ENCODE peak calls at places on chromosomes 12 and 14, in nine cellular contexts. R is HL-60, Q is HFFc6, B is RWPE1, I is uterus, P is A549, U is ovary, Y is WERI-Rb-1, O is pancreas. F is an unnamed sample.

GRCh38 chr14:22974530-22975313 is 7.6 kb downstream of the AJUBA start:
- DNase-seq in B (no peak), O (no peak), Y (no peak), P (peak), U (no peak), I (no peak), R (no peak), Q (no peak), F (no peak)

GRCh38 chr14:95156765-95157194 is 549 bp downstream of the DICER1 start:
- DNase-seq in I (peak), R (peak), U (peak), Y (peak), B (peak), Q (no peak), O (peak), P (peak), F (peak)

GRCh38 chr14:69259531-69260245 is at the start of gene GALNT16:
- DNase-seq in O (no peak), B (peak), Q (no peak), P (peak), R (no peak), Y (peak), U (peak), I (no peak), F (no peak)

GRCh38 chr14:77316872-77317271 is 3.8 kb downstream of the POMT2 start:
- DNase-seq in O (no peak), Y (no peak), P (no peak), B (no peak), Q (no peak), R (no peak), I (no peak), U (no peak), F (no peak)

GRCh38 chr14:56247495-56248087 is 129.4 kb downstream of the PELI2 start:
- DNase-seq in U (no peak), O (no peak), Q (peak), Y (no peak), B (peak), P (peak), I (no peak), R (no peak), F (no peak)

GRCh38 chr12:32043928-32044549 is 62.6 kb upstream of the BICD1 start:
- DNase-seq in R (no peak), B (no peak), Y (no peak), I (no peak), Q (no peak), P (peak), U (no peak), O (no peak), F (no peak)

GRCh38 chr12:114450511-114451300 is 44.8 kb upstream of the TBX5 start:
- DNase-seq in Y (no peak), B (no peak), O (no peak), Q (no peak), U (no peak), R (no peak), P (no peak), I (no peak), F (no peak)

GRCh38 chr12:101696477-101697196 is 803 bp upstream of the CHPT1 start:
- DNase-seq in O (peak), P (no peak), B (peak), I (peak), U (peak), Q (no peak), R (peak), Y (peak), F (peak)

GRCh38 chr14:100785626-100786025 is 40.3 kb upstream of the MEG3 start:
- DNase-seq in R (no peak), U (no peak), Q (no peak), Y (no peak), P (no peak), I (no peak), B (no peak), O (no peak), F (no peak)

GRCh38 chr12:115377230-115377629 is 693.3 kb upstream of the TBX3 start:
- DNase-seq in I (no peak), P (no peak), R (no peak), Y (no peak), Q (no peak), O (no peak), B (no peak), U (no peak), F (no peak)

GRCh38 chr12:54958048-54958658 is 26.4 kb downstream of the TESPA1 start:
- DNase-seq in Y (peak), P (peak), U (no peak), Q (peak), R (peak), B (peak), O (peak), I (no peak), F (no peak)

GRCh38 chr12:5507944-5508343 is 76.0 kb downstream of the NTF3 start:
- DNase-seq in O (no peak), U (no peak), B (no peak), P (no peak), Y (no peak), I (no peak), Q (no peak), R (no peak), F (no peak)

GRCh38 chr14:51969852-51970251 is 19.5 kb upstream of the RTRAF start:
- DNase-seq in U (no peak), B (no peak), I (no peak), P (no peak), R (no peak), Q (no peak), Y (no peak), O (no peak), F (no peak)

GRCh38 chr14:106277503-106277902 is 751.1 kb downstream of the TMEM121 start:
- DNase-seq in I (no peak), Q (no peak), Y (no peak), B (no peak), U (no peak), O (no peak), R (no peak), P (no peak), F (no peak)

GRCh38 chr12:95574799-95575452 is 23.6 kb upstream of the USP44 start:
- DNase-seq in R (no peak), I (no peak), B (peak), P (peak), O (no peak), U (no peak), Q (peak), Y (no peak), F (no peak)

GRCh38 chr12:20142956-20143355 is 225.4 kb upstream of the PDE3A start:
- DNase-seq in P (peak), I (no peak), B (no peak), U (no peak), O (no peak), R (no peak), Y (no peak), Q (no peak), F (no peak)

GRCh38 chr14:67285876-67286452 is 44.7 kb downstream of the PALS1 start:
- DNase-seq in Y (no peak), R (no peak), U (no peak), Q (peak), B (peak), I (no peak), P (peak), O (no peak), F (no peak)

GRCh38 chr14:99534863-99535262 is 53.7 kb downstream of the CCNK start:
- DNase-seq in I (no peak), U (no peak), P (no peak), R (no peak), Y (peak), B (no peak), O (no peak), Q (no peak), F (no peak)

GRCh38 chr14:52876311-52876710 is 74.5 kb downstream of the FERMT2 start:
- DNase-seq in Q (peak), Y (no peak), I (no peak), U (no peak), O (no peak), R (no peak), B (no peak), P (no peak), F (no peak)

GRCh38 chr14:85601246-85601645 is 71.3 kb downstream of the FLRT2 start:
- DNase-seq in R (no peak), P (no peak), B (no peak), U (no peak), Y (peak), I (no peak), O (no peak), Q (no peak), F (no peak)

GRCh38 chr12:107379852-107380567 is 286.7 kb upstream of the CRY1 start:
- DNase-seq in P (peak), Y (peak), O (peak), U (no peak), B (peak), I (no peak), Q (peak), R (no peak), F (no peak)

GRCh38 chr14:95191445-95192199 is 34.3 kb upstream of the DICER1 start:
- DNase-seq in Q (no peak), R (no peak), P (no peak), B (no peak), Y (no peak), U (no peak), O (no peak), I (no peak), F (no peak)

GRCh38 chr12:71935594-71935993 is 3.1 kb upstream of the TPH2 start:
- DNase-seq in B (no peak), Q (no peak), Y (no peak), I (no peak), R (no peak), P (no peak), U (no peak), O (no peak), F (no peak)

GRCh38 chr12:6090786-6091185 is 33.7 kb downstream of the VWF start:
- DNase-seq in Y (no peak), B (no peak), O (no peak), R (no peak), I (peak), U (no peak), Q (no peak), P (no peak), F (no peak)

GRCh38 chr14:75334191-75335051 is 55.8 kb downstream of the FOS start:
- DNase-seq in B (no peak), I (peak), Q (no peak), Y (no peak), U (no peak), P (no peak), O (no peak), R (peak), F (peak)

GRCh38 chr12:107344035-107344808 is 250.9 kb upstream of the CRY1 start:
- DNase-seq in O (no peak), I (no peak), Y (no peak), B (peak), R (no peak), U (no peak), P (peak), Q (no peak), F (no peak)

GRCh38 chr12:58540480-58541299 is 379.6 kb downstream of the LRIG3 start:
- DNase-seq in Q (peak), O (peak), I (peak), P (peak), B (peak), Y (peak), U (peak), R (peak), F (no peak)

GRCh38 chr12:76288218-76288617 is 60.0 kb downstream of the BBS10 start:
- DNase-seq in U (no peak), B (no peak), Y (no peak), P (no peak), Q (no peak), I (no peak), O (no peak), R (no peak), F (no peak)

GRCh38 chr12:92929957-92930356 is 862 bp upstream of the EEA1 start:
- DNase-seq in I (no peak), O (no peak), U (no peak), B (no peak), Q (no peak), P (peak), Y (no peak), R (no peak), F (no peak)

GRCh38 chr14:96299441-96299840 is 43.4 kb downstream of the BDKRB1 start:
- DNase-seq in O (no peak), I (no peak), U (no peak), R (no peak), B (no peak), P (no peak), Y (no peak), Q (no peak), F (no peak)
- TF ChIP-seq CTCF in O (no peak), I (no peak), U (no peak), R (no peak), B (no peak), P (no peak), Y (no peak), Q (no peak), F (no peak)

DNA sequence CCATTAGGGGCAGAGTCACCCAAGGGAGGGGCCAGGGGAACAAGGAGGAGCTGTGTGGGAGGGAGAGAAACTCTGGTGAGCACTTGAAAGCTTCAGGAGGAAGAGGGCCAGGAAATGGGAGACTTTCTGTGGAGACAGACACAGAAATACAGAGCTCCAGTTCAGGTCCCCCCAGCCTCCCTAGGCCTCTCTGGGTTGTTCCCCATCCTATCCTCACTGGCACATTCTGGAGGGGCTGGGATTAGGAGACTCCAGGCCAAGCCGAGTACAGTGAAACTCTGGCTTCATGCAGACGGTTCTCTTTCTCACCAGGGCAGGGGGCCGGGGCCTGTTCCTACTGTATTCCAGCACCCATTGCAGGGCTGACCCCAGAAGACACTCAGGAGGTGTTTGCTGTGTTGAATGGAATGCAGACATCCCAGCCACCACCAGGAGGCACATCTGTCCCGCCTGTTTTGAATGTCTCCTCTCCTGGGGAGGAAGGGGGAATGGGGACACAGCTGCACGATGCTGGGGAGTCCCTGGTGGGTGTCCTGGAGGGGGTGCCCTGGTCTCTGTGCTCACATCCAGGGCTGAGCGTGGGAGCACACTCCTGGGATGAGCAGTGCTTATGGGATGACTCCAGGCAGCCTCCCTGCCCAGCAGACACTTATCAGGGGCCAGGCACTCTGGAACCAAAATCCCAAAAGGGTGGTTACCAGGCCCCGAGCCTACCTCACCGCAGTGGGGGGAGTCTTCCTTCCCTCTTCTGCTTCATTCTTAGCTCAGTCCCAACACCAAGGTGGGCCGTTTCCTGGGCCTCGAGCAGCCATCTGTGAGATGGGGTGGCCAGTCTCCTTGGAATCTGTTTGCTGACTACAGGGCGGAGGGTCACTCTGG is 5.5 kb upstream of the KRT84 start:
- DNase-seq in O (no peak), Q (no peak), P (peak), B (no peak), R (peak), I (no peak), Y (no peak), U (no peak), F (no peak)
- TF ChIP-seq CTCF in O (no peak), Q (peak), P (peak), B (no peak), R (peak), I (peak), Y (peak), U (no peak), F (peak)

DNA sequence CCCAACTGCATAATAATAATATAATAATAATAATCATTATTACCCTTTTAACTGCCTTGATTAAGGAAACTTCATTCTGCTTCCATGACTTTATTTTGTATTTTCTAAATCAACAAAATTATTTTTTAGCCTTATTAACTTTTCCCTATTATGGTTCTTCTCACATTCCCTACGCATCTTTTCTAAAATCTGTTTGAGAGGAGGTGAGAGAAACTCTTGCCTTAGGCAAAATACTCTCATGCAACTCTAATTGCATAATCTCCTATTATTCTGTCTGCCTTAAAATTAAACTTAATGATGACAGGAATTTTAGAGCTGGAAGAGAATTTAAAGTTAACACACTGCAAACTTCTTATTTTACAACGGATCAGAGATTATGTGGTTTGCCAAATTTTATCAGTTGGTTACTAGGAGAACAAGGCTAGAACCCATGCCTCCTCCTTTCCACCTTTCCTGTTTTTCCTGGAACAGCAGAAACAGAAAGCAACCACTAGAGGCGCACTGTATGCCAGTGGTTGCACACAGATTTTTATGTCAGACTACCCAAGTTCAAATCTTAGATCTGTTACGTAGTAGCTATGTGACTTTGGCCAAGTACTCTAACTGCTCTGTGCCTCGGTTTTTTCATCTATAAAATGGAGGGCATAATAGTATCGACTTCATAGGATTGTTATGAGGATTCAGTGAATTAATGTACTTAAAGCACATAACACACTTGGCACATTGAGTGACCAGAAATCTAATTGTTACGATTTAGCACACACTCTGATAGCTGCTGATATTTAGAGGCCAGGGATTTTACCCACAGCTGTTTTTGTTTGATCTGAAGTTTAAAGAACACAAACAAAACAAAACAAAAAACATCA is 4.4 kb upstream of the BRMS1L start:
- DNase-seq in U (no peak), R (peak), Y (peak), B (no peak), Q (peak), I (no peak), P (peak), O (peak), F (no peak)
- TF ChIP-seq CTCF in U (peak), R (peak), Y (peak), B (peak), Q (peak), I (peak), P (peak), O (peak), F (peak)

DNA sequence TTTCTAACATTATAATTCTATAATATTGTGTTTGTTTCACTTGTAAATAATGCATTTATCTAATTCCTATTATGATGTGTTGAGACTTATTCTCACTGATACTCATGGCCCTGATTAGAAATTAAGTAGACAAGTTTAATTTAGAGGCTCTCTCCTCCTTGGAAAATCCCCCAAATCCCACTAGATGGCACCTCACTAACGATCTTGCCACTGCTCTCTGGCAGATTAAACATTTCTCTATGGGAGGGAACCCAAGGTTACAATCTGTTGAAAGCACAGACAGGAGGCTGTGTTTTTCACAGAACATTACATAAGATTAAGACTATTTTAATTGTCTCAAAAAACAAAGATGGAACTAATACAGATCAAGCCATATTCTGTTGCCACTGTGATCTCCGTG is 318.7 kb downstream of the LRFN5 start:
- DNase-seq in P (peak), O (peak), R (no peak), Q (no peak), B (peak), U (no peak), I (no peak), Y (peak), F (no peak)
- TF ChIP-seq CTCF in P (peak), O (no peak), R (no peak), Q (no peak), B (no peak), U (no peak), I (peak), Y (peak), F (no peak)

GRCh38 chr12:43282106-43282505 is 269.9 kb downstream of the ADAMTS20 start:
- DNase-seq in B (peak), R (no peak), P (peak), Y (no peak), O (no peak), I (no peak), Q (peak), U (no peak), F (no peak)
- TF ChIP-seq CTCF in B (peak), R (no peak), P (peak), Y (no peak), O (no peak), I (peak), Q (peak), U (no peak), F (no peak)

GRCh38 chr14:64800000-64800399 is 79.7 kb downstream of the SPTB start:
- DNase-seq in R (no peak), O (no peak), P (peak), Q (peak), U (no peak), B (no peak), I (no peak), Y (peak), F (no peak)
- TF ChIP-seq CTCF in R (peak), O (peak), P (peak), Q (peak), U (no peak), B (peak), I (peak), Y (peak), F (peak)

F was measured in CD14-positive monocyte.